ENCODE peak calls at places on chromosome 5, in six cellular contexts. J, N, P, D, E and A are unnamed samples.

GRCh38 chr5:119323630-119324000 is 32.2 kb upstream of the TNFAIP8 start:
- DNase-seq in J (peak; percentile 8), N (no peak), P (no peak), D (peak; percentile 77), E (no peak), A (peak; percentile 76)

GRCh38 chr5:107516452-107517184 is 154.1 kb downstream of the EFNA5 start:
- DNase-seq in J (no peak), N (no peak), P (no peak), D (no peak), E (no peak), A (no peak)

GRCh38 chr5:180636403-180637075 is 12.9 kb downstream of the FLT4 start:
- DNase-seq in J (peak; percentile 94), N (no peak), P (no peak), D (no peak), E (no peak), A (no peak)

GRCh38 chr5:117859161-117859560 is 1129.2 kb downstream of the DTWD2 start:
- DNase-seq in J (no peak), N (no peak), P (no peak), D (no peak), E (no peak), A (no peak)

GRCh38 chr5:154189819-154190651 is 498 bp upstream of the GALNT10 start:
- DNase-seq in J (peak; percentile 78), N (peak; percentile 88), P (peak; percentile 90), D (peak; percentile 48), E (peak; percentile 80), A (peak; percentile 28)

GRCh38 chr5:124651663-124652513 is 94.6 kb downstream of the ZNF608 start:
- DNase-seq in J (peak; percentile 71), N (peak; percentile 87), P (peak; percentile 86), D (peak; percentile 69), E (peak; percentile 20), A (peak; percentile 56)

GRCh38 chr5:52856564-52856963 is 68.8 kb downstream of the ITGA1 start:
- DNase-seq in J (no peak), N (no peak), P (no peak), D (no peak), E (no peak), A (no peak)

GRCh38 chr5:44225231-44226160 is 163.7 kb downstream of the FGF10 start:
- DNase-seq in J (no peak), N (no peak), P (no peak), D (no peak), E (no peak), A (no peak)

GRCh38 chr5:1782385-1783213 is 17.0 kb downstream of the MRPL36 start:
- DNase-seq in J (no peak), N (no peak), P (no peak), D (no peak), E (no peak), A (no peak)

GRCh38 chr5:57718155-57718554 is 235.5 kb upstream of the ACTBL2 start:
- DNase-seq in J (no peak), N (no peak), P (no peak), D (no peak), E (no peak), A (no peak)

GRCh38 chr5:10310073-10310779 is 2.5 kb upstream of the CMBL start:
- DNase-seq in J (peak; percentile 91), N (no peak), P (peak; percentile 39), D (peak; percentile 40), E (no peak), A (no peak)